ENCODE peak calls at places on chromosomes 7 and 10, in eight cellular contexts. One of them, this sample, is unnamed.

GRCh38 chr10:23512355-23513058 is 73.6 kb downstream of the OTUD1 start:
- DNase-seq in Karpas-422: no peak
- DNase-seq in astrocyte: peak
- DNase-seq in brain microvascular endothelial cell: peak
- DNase-seq in right atrium auricular region: no peak
- DNase-seq in fibroblast of lung: peak
- DNase-seq in A549: peak
- DNase-seq in OCI-LY7: no peak
- DNase-seq in this sample: no peak

GRCh38 chr7:99794585-99795502 is 10.9 kb upstream of the CYP3A4 start:
- DNase-seq in brain microvascular endothelial cell: peak
- DNase-seq in right atrium auricular region: no peak
- DNase-seq in OCI-LY7: no peak
- DNase-seq in Karpas-422: no peak
- DNase-seq in astrocyte: no peak
- DNase-seq in fibroblast of lung: peak
- DNase-seq in A549: peak
- DNase-seq in this sample: no peak

GRCh38 chr7:5070206-5070605 is 24.5 kb downstream of the RBAK start:
- DNase-seq in OCI-LY7: no peak
- DNase-seq in astrocyte: no peak
- DNase-seq in Karpas-422: no peak
- DNase-seq in A549: no peak
- DNase-seq in brain microvascular endothelial cell: no peak
- DNase-seq in right atrium auricular region: no peak
- DNase-seq in fibroblast of lung: no peak
- DNase-seq in this sample: no peak

GRCh38 chr10:69896601-69897000 is 94.9 kb downstream of the COL13A1 start:
- DNase-seq in A549: no peak
- DNase-seq in astrocyte: no peak
- DNase-seq in Karpas-422: no peak
- DNase-seq in brain microvascular endothelial cell: no peak
- DNase-seq in OCI-LY7: no peak
- DNase-seq in fibroblast of lung: no peak
- DNase-seq in right atrium auricular region: no peak
- DNase-seq in this sample: no peak

GRCh38 chr10:46530249-46531186 is 25.9 kb downstream of the GPRIN2 start:
- DNase-seq in Karpas-422: no peak
- DNase-seq in astrocyte: peak
- DNase-seq in OCI-LY7: no peak
- DNase-seq in A549: peak
- DNase-seq in brain microvascular endothelial cell: peak
- DNase-seq in fibroblast of lung: peak
- DNase-seq in right atrium auricular region: no peak
- DNase-seq in this sample: no peak

GRCh38 chr10:68138526-68138925 is 29.2 kb downstream of the MYPN start:
- DNase-seq in Karpas-422: no peak
- DNase-seq in A549: no peak
- DNase-seq in astrocyte: no peak
- DNase-seq in right atrium auricular region: no peak
- DNase-seq in brain microvascular endothelial cell: no peak
- DNase-seq in fibroblast of lung: no peak
- DNase-seq in OCI-LY7: no peak
- DNase-seq in this sample: no peak

GRCh38 chr7:46363688-46364087 is 442.6 kb upstream of the IGFBP3 start:
- DNase-seq in brain microvascular endothelial cell: no peak
- DNase-seq in right atrium auricular region: no peak
- DNase-seq in Karpas-422: no peak
- DNase-seq in astrocyte: no peak
- DNase-seq in A549: no peak
- DNase-seq in OCI-LY7: no peak
- DNase-seq in fibroblast of lung: no peak
- DNase-seq in this sample: no peak

GRCh38 chr7:2309889-2310331 is 4.3 kb downstream of the SNX8 start:
- DNase-seq in astrocyte: peak
- DNase-seq in A549: peak
- DNase-seq in brain microvascular endothelial cell: peak
- DNase-seq in OCI-LY7: no peak
- DNase-seq in right atrium auricular region: no peak
- DNase-seq in Karpas-422: no peak
- DNase-seq in fibroblast of lung: peak
- DNase-seq in this sample: no peak

GRCh38 chr10:17340144-17340829 is 112.2 kb downstream of the VIM start:
- DNase-seq in right atrium auricular region: no peak
- DNase-seq in Karpas-422: no peak
- DNase-seq in fibroblast of lung: no peak
- DNase-seq in brain microvascular endothelial cell: no peak
- DNase-seq in A549: no peak
- DNase-seq in astrocyte: no peak
- DNase-seq in OCI-LY7: no peak
- DNase-seq in this sample: no peak

GRCh38 chr7:141198191-141198958 is 124.5 kb downstream of the TMEM178B start:
- DNase-seq in brain microvascular endothelial cell: no peak
- DNase-seq in astrocyte: no peak
- DNase-seq in Karpas-422: no peak
- DNase-seq in A549: no peak
- DNase-seq in right atrium auricular region: no peak
- DNase-seq in fibroblast of lung: no peak
- DNase-seq in OCI-LY7: no peak
- DNase-seq in this sample: no peak

GRCh38 chr7:117169907-117170306 is 153.0 kb downstream of the WNT2 start:
- DNase-seq in right atrium auricular region: no peak
- DNase-seq in Karpas-422: no peak
- DNase-seq in brain microvascular endothelial cell: no peak
- DNase-seq in astrocyte: peak
- DNase-seq in OCI-LY7: no peak
- DNase-seq in fibroblast of lung: no peak
- DNase-seq in A549: peak
- DNase-seq in this sample: no peak

GRCh38 chr10:34618611-34619010 is 196.5 kb downstream of the PARD3 start:
- DNase-seq in A549: no peak
- DNase-seq in right atrium auricular region: no peak
- DNase-seq in fibroblast of lung: no peak
- DNase-seq in brain microvascular endothelial cell: no peak
- DNase-seq in OCI-LY7: no peak
- DNase-seq in astrocyte: no peak
- DNase-seq in Karpas-422: no peak
- DNase-seq in this sample: no peak

GRCh38 chr10:3895045-3895609 is 110.1 kb upstream of the KLF6 start:
- DNase-seq in OCI-LY7: no peak
- DNase-seq in fibroblast of lung: no peak
- DNase-seq in Karpas-422: no peak
- DNase-seq in brain microvascular endothelial cell: peak
- DNase-seq in A549: peak
- DNase-seq in astrocyte: peak
- DNase-seq in right atrium auricular region: no peak
- DNase-seq in this sample: no peak

GRCh38 chr7:128791121-128791967 is 424 bp upstream of the CCDC136 start:
- DNase-seq in fibroblast of lung: peak
- DNase-seq in astrocyte: no peak
- DNase-seq in OCI-LY7: peak
- DNase-seq in A549: peak
- DNase-seq in brain microvascular endothelial cell: no peak
- DNase-seq in right atrium auricular region: no peak
- DNase-seq in Karpas-422: peak
- DNase-seq in this sample: peak

GRCh38 chr7:3650844-3651243 is 349.8 kb downstream of the SDK1 start:
- DNase-seq in right atrium auricular region: no peak
- DNase-seq in OCI-LY7: no peak
- DNase-seq in astrocyte: peak
- DNase-seq in fibroblast of lung: peak
- DNase-seq in brain microvascular endothelial cell: no peak
- DNase-seq in Karpas-422: no peak
- DNase-seq in A549: no peak
- DNase-seq in this sample: no peak

GRCh38 chr10:45602082-45602730 is 70.4 kb downstream of the ZFAND4 start:
- DNase-seq in astrocyte: peak
- DNase-seq in fibroblast of lung: peak
- DNase-seq in A549: no peak
- DNase-seq in right atrium auricular region: no peak
- DNase-seq in OCI-LY7: no peak
- DNase-seq in Karpas-422: no peak
- DNase-seq in brain microvascular endothelial cell: peak
- DNase-seq in this sample: no peak

GRCh38 chr7:27123021-27123476 is 7.5 kb downstream of the HOXA4 start:
- DNase-seq in A549: no peak
- DNase-seq in fibroblast of lung: peak
- DNase-seq in brain microvascular endothelial cell: no peak
- DNase-seq in right atrium auricular region: no peak
- DNase-seq in astrocyte: peak
- DNase-seq in OCI-LY7: no peak
- DNase-seq in Karpas-422: no peak
- DNase-seq in this sample: no peak

GRCh38 chr10:133237241-133238065 is at the start of gene VENTX:
- DNase-seq in A549: no peak
- DNase-seq in Karpas-422: no peak
- DNase-seq in OCI-LY7: no peak
- DNase-seq in right atrium auricular region: no peak
- DNase-seq in brain microvascular endothelial cell: no peak
- DNase-seq in fibroblast of lung: no peak
- DNase-seq in astrocyte: no peak
- DNase-seq in this sample: no peak

GRCh38 chr7:130345106-130345505 is 490 bp downstream of the CPA5 start:
- DNase-seq in OCI-LY7: no peak
- DNase-seq in fibroblast of lung: no peak
- DNase-seq in astrocyte: no peak
- DNase-seq in Karpas-422: no peak
- DNase-seq in right atrium auricular region: no peak
- DNase-seq in brain microvascular endothelial cell: no peak
- DNase-seq in A549: no peak
- DNase-seq in this sample: no peak

GRCh38 chr7:115679976-115680375 is 350.6 kb downstream of the TFEC start:
- DNase-seq in OCI-LY7: peak
- DNase-seq in astrocyte: peak
- DNase-seq in fibroblast of lung: peak
- DNase-seq in right atrium auricular region: no peak
- DNase-seq in A549: peak
- DNase-seq in brain microvascular endothelial cell: peak
- DNase-seq in Karpas-422: peak
- DNase-seq in this sample: no peak

GRCh38 chr10:122461367-122461728 is at the start of gene HTRA1:
- DNase-seq in OCI-LY7: no peak
- DNase-seq in brain microvascular endothelial cell: no peak
- DNase-seq in right atrium auricular region: no peak
- DNase-seq in A549: peak
- DNase-seq in Karpas-422: no peak
- DNase-seq in astrocyte: no peak
- DNase-seq in fibroblast of lung: peak
- DNase-seq in this sample: peak
- H3K27ac ChIP-seq in OCI-LY7: no peak
- H3K27ac ChIP-seq in brain microvascular endothelial cell: no peak
- H3K27ac ChIP-seq in right atrium auricular region: peak
- H3K27ac ChIP-seq in A549: peak
- H3K27ac ChIP-seq in Karpas-422: no peak
- H3K27ac ChIP-seq in astrocyte: no peak
- H3K27ac ChIP-seq in fibroblast of lung: peak
- H3K27ac ChIP-seq in this sample: peak

DNA sequence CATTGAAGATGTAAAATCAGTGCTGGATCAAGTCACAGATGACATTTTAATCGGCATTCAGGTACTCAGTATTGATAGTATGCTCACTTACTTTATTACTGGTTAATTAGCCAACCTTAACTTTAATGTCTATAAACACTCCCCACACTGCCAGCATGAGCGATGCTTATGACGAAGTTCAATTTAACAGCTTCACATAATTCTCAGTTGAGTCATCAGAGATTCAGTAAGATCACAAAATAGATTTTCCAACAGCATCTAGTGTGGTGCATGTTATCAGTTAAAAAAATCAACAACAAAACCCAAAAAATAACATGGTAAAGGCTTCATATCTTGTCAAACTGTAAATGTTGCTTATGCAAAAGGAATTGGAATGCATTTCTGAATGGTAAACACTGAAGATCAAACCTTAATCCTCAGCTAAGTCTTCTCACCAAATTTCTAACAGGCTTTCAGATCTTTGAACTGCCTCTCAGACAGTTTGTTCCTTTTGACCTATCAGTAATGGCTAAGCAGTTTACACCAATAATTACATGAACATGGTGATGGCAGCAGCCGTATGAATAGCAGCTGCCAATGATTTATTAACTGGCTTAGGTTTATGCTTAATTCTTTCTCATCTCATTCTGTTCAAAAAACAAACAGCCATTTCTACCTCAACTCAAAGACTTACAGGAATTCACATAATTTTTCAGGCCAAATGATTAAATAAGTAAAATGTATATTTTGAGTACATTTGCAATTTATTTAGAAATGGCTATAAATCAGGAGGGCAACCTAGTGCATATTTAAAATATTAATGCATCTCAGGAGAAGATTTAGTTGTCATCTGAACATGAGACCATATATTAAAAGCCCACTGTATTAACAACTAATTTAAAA is 98.5 kb downstream of the CABCOCO1 start:
- DNase-seq in OCI-LY7: no peak
- DNase-seq in astrocyte: peak
- DNase-seq in right atrium auricular region: no peak
- DNase-seq in fibroblast of lung: peak
- DNase-seq in A549: no peak
- DNase-seq in brain microvascular endothelial cell: peak
- DNase-seq in Karpas-422: no peak
- DNase-seq in this sample: no peak
- H3K27ac ChIP-seq in OCI-LY7: no peak
- H3K27ac ChIP-seq in astrocyte: peak
- H3K27ac ChIP-seq in right atrium auricular region: no peak
- H3K27ac ChIP-seq in fibroblast of lung: peak
- H3K27ac ChIP-seq in A549: no peak
- H3K27ac ChIP-seq in brain microvascular endothelial cell: peak
- H3K27ac ChIP-seq in Karpas-422: no peak
- H3K27ac ChIP-seq in this sample: no peak

DNA sequence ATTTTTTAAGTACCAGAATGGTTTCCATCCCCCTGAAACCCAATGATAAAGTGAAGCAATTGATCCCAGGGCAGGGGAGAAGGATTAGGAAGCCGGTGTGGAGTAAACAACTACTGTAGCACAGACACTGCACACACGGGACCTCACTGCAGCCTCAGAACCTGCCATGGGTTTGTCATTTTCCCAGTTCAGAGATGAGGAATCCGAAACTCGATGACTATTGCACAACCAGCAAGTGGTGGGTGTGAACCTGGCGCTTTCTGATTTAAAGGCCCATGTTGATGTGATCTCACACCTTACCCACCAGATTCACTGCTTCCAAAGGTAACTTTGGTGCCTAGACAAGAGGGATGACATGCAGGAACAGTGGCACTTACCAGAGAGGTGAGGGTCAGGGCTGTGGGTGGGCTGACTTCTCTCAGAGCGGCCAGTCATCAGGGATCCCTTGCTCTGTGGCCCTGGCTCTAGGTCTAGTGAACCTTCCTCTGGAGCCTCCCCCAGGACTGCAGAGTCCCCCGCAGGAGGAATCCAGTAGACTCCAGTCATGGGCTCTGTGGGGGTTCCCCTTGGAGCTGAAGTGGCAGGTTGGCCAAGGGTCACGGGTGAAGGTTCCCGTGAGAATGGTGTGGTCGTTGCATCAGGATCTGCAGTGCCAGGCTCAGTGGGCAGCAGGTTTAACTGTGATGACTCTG is 62.8 kb downstream of the PKD1L1 start:
- DNase-seq in astrocyte: no peak
- DNase-seq in fibroblast of lung: no peak
- DNase-seq in OCI-LY7: no peak
- DNase-seq in A549: no peak
- DNase-seq in Karpas-422: no peak
- DNase-seq in brain microvascular endothelial cell: no peak
- DNase-seq in right atrium auricular region: no peak
- DNase-seq in this sample: no peak
- H3K27ac ChIP-seq in astrocyte: no peak
- H3K27ac ChIP-seq in fibroblast of lung: no peak
- H3K27ac ChIP-seq in OCI-LY7: no peak
- H3K27ac ChIP-seq in A549: no peak
- H3K27ac ChIP-seq in Karpas-422: no peak
- H3K27ac ChIP-seq in brain microvascular endothelial cell: no peak
- H3K27ac ChIP-seq in right atrium auricular region: no peak
- H3K27ac ChIP-seq in this sample: no peak

GRCh38 chr10:85642421-85643170 is 724.0 kb downstream of the GRID1 start:
- DNase-seq in fibroblast of lung: no peak
- DNase-seq in Karpas-422: no peak
- DNase-seq in astrocyte: peak
- DNase-seq in OCI-LY7: no peak
- DNase-seq in A549: peak
- DNase-seq in brain microvascular endothelial cell: peak
- DNase-seq in right atrium auricular region: no peak
- DNase-seq in this sample: no peak
- H3K27ac ChIP-seq in fibroblast of lung: no peak
- H3K27ac ChIP-seq in Karpas-422: peak
- H3K27ac ChIP-seq in astrocyte: peak
- H3K27ac ChIP-seq in OCI-LY7: no peak
- H3K27ac ChIP-seq in A549: peak
- H3K27ac ChIP-seq in brain microvascular endothelial cell: peak
- H3K27ac ChIP-seq in right atrium auricular region: no peak
- H3K27ac ChIP-seq in this sample: no peak

This sample was measured in caudate nucleus.